ENCODE peak calls at places on chromosomes 3 and 15, in four cellular contexts. G, K, R and I are unnamed samples.

GRCh38 chr3:136891934-136892855 is 30.2 kb downstream of the NCK1 start:
- DNase-seq in G (no peak), K (no peak), R (no peak), I (no peak)

GRCh38 chr3:111723293-111723963 is 128.3 kb upstream of the ZBED2 start:
- DNase-seq in G (no peak), K (peak), R (no peak), I (no peak)

GRCh38 chr3:116264546-116265174 is 180.6 kb downstream of the LSAMP start:
- DNase-seq in G (no peak), K (peak), R (no peak), I (no peak)

GRCh38 chr3:85321892-85322291 is 363.1 kb downstream of the CADM2 start:
- DNase-seq in G (no peak), K (no peak), R (no peak), I (no peak)

GRCh38 chr15:66165856-66166255 is 87.7 kb downstream of the MEGF11 start:
- DNase-seq in G (no peak), K (no peak), R (no peak), I (no peak)

GRCh38 chr15:31440754-31441298 is 114.2 kb downstream of the KLF13 start:
- DNase-seq in G (peak), K (peak), R (no peak), I (no peak)

GRCh38 chr3:52435246-52436101 is 9.4 kb downstream of the SEMA3G start:
- DNase-seq in G (no peak), K (no peak), R (no peak), I (no peak)

GRCh38 chr3:107845355-107846281 is 245.2 kb downstream of the CD47 start:
- DNase-seq in G (no peak), K (peak), R (no peak), I (peak)

GRCh38 chr3:8505621-8506020 is 4.0 kb downstream of the LMCD1 start:
- DNase-seq in G (no peak), K (no peak), R (no peak), I (peak)

GRCh38 chr15:78989701-78990248 is 44.9 kb upstream of the CTSH start:
- DNase-seq in G (no peak), K (no peak), R (no peak), I (no peak)

GRCh38 chr15:39969871-39970270 is 36.0 kb downstream of the EIF2AK4 start:
- DNase-seq in G (no peak), K (peak), R (peak), I (no peak)

GRCh38 chr3:197260491-197261163 is 37.8 kb downstream of the DLG1 start:
- DNase-seq in G (no peak), K (no peak), R (no peak), I (no peak)

GRCh38 chr15:79184465-79184892 is 93.9 kb upstream of the RASGRF1 start:
- DNase-seq in G (peak), K (peak), R (peak), I (peak)

GRCh38 chr3:14522129-14522691 is 17.9 kb downstream of the GRIP2 start:
- DNase-seq in G (no peak), K (no peak), R (peak), I (no peak)

GRCh38 chr3:112136959-112137693 is 4.1 kb upstream of the GCSAM start:
- DNase-seq in G (peak), K (peak), R (no peak), I (no peak)

GRCh38 chr15:31300981-31301686 is 25.5 kb upstream of the KLF13 start:
- DNase-seq in G (no peak), K (no peak), R (no peak), I (peak)

GRCh38 chr15:96362759-96363678 is 32.5 kb downstream of the NR2F2 start:
- DNase-seq in G (no peak), K (no peak), R (no peak), I (no peak)

GRCh38 chr3:46090161-46090591 is 62.9 kb upstream of the XCR1 start:
- DNase-seq in G (no peak), K (peak), R (no peak), I (no peak)

GRCh38 chr15:68345481-68345880 is 67.9 kb downstream of the FEM1B start:
- DNase-seq in G (no peak), K (no peak), R (no peak), I (no peak)

GRCh38 chr15:31051646-31052045 is 49.9 kb downstream of the TRPM1 start:
- DNase-seq in G (no peak), K (no peak), R (no peak), I (no peak)

GRCh38 chr3:136753112-136753939 is 1.1 kb upstream of the STAG1 start:
- DNase-seq in G (peak), K (peak), R (no peak), I (no peak)

GRCh38 chr15:90184119-90184785 is 16.9 kb upstream of the SEMA4B start:
- DNase-seq in G (peak), K (peak), R (peak), I (peak)

GRCh38 chr15:40930430-40931299 is 1.5 kb downstream of the DLL4 start:
- DNase-seq in G (peak), K (peak), R (no peak), I (no peak)

GRCh38 chr15:57432141-57432701 is 55.9 kb downstream of the CGNL1 start:
- DNase-seq in G (no peak), K (peak), R (peak), I (no peak)

DNA sequence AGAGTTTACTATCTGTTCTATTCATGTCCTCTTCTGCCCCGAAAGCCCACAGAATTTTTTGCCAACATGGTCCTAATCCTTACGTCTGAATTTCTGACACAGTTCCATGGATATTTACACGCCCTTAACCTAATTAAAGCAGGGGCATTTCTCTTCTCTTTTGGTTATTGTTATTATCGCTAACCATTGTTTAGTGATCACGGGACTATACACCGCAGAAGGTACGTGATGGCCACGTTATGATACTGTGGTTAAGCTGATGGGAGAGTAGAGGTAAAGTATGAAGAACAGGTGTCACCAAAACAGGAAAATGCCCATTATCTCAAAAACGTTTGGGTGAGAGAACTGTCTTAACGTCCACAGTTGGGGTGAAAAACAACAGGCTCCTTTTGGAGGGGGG is 26.4 kb downstream of the CCR4 start:
- DNase-seq in G (no peak), K (no peak), R (no peak), I (no peak)
- H3K27ac ChIP-seq in G (no peak), K (no peak), R (no peak), I (no peak)

GRCh38 chr15:70290708-70291107 is 193.0 kb upstream of the TLE3 start:
- DNase-seq in G (no peak), K (no peak), R (no peak), I (no peak)
- H3K27ac ChIP-seq in G (no peak), K (no peak), R (no peak), I (no peak)

DNA sequence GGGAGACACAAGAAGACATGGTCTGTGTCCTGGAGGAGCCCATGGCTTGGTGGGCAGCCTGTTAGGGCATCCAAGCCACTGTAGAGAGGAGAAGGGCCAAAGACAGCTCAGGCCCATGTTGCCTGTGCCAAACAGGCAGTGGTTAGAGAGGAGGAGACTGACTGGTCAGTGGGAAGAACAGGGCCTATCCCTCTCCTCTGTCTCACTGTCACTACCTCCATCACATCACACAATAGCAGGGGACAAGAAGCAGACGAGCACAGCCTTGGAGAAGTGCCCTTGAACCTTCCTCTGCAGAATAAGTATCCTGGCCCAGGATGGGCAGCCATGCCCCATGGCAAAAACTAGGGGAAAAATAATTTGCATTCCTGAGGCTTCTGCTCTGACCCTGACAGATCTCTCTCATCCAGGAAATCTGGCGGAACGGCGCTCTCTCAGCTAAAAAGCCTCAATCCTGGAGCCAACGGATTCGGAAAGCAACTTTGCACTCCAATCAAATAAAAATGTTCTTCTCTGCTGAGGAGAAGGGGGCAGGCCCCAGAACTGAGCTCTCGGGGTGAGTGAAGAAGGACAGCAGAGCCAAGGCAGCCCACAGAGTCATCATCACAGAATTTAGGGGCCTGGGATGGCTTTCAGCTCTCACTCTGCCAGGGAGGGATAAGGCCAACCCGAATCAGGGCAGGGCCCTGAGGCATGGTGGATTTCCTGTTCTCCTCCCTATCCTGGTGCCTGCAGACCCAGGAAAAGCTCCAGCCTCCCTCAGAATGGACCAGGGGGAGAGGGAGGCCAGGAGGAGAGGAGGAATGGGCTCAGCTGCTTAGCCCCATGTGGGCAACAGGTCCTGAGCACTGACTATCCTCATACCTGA is 1.6 kb downstream of the SHF start:
- DNase-seq in G (no peak), K (peak), R (no peak), I (no peak)
- H3K27ac ChIP-seq in G (no peak), K (no peak), R (peak), I (peak)

GRCh38 chr3:55416381-55416821 is 70.7 kb downstream of the WNT5A start:
- DNase-seq in G (no peak), K (peak), R (no peak), I (no peak)
- H3K27ac ChIP-seq in G (no peak), K (peak), R (no peak), I (no peak)

GRCh38 chr3:178085817-178086123 is 450.5 kb upstream of the KCNMB2 start:
- DNase-seq in G (no peak), K (no peak), R (no peak), I (no peak)

GRCh38 chr3:178087376-178087775 is 448.9 kb upstream of the KCNMB2 start:
- DNase-seq in G (no peak), K (no peak), R (no peak), I (no peak)

GRCh38 chr3:178083906-178084823 is 452.1 kb upstream of the KCNMB2 start:
- DNase-seq in G (peak), K (no peak), R (no peak), I (no peak)

GRCh38 chr3:178086419-178086818 is 449.8 kb upstream of the KCNMB2 start:
- DNase-seq in G (no peak), K (no peak), R (no peak), I (no peak)

GRCh38 chr3:178084938-178085816 is 451.1 kb upstream of the KCNMB2 start:
- DNase-seq in G (peak), K (peak), R (peak), I (peak)
- H3K27ac ChIP-seq in G (peak), K (no peak), R (peak), I (peak)

GRCh38 chr3:30660656-30661055 is 54.3 kb downstream of the TGFBR2 start:
- DNase-seq in G (no peak), K (no peak), R (no peak), I (no peak)
- H3K27ac ChIP-seq in G (no peak), K (peak), R (no peak), I (peak)

GRCh38 chr3:194689493-194689901 is 3.8 kb downstream of the FAM43A start:
- DNase-seq in G (no peak), K (peak), R (no peak), I (no peak)

GRCh38 chr3:194690501-194691372 is 5.1 kb downstream of the FAM43A start:
- DNase-seq in G (no peak), K (no peak), R (no peak), I (no peak)

GRCh38 chr3:194687638-194688206 is 2.0 kb downstream of the FAM43A start:
- DNase-seq in G (peak), K (peak), R (peak), I (peak)

GRCh38 chr3:194688207-194688711 is 2.6 kb downstream of the FAM43A start:
- DNase-seq in G (no peak), K (peak), R (no peak), I (no peak)

GRCh38 chr3:194688946-194689345 is 3.3 kb downstream of the FAM43A start:
- DNase-seq in G (no peak), K (no peak), R (no peak), I (no peak)
- H3K27ac ChIP-seq in G (peak), K (no peak), R (no peak), I (peak)

GRCh38 chr3:191358929-191359328 is 28.6 kb upstream of the UTS2B start:
- DNase-seq in G (no peak), K (no peak), R (no peak), I (no peak)
- H3K27ac ChIP-seq in G (no peak), K (no peak), R (no peak), I (no peak)

GRCh38 chr3:192063570-192063969 is 602.6 kb downstream of the PYDC2 start:
- DNase-seq in G (no peak), K (no peak), R (no peak), I (no peak)
- H3K27ac ChIP-seq in G (no peak), K (no peak), R (no peak), I (no peak)

DNA sequence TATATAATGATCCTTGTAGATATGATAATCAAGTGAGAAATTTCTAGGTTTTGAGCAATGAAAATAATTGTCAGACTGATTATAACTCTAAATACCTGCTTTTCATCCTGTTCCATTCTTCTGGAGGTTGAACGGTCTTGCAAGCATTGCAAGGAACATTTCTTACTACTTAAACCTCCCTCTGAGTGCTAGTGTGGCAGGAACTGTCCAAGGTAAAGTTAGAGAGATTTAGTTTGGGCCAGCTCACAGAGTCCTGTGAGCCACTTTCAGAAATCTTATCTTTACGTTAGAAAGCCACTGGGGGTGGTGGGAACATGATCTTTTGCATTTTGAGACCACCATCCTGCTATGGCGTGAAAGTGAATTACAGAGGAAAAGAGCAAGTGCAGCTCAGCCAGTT is 121.1 kb upstream of the NPHP3 start:
- DNase-seq in G (no peak), K (no peak), R (no peak), I (no peak)
- H3K27ac ChIP-seq in G (no peak), K (no peak), R (no peak), I (no peak)